ENCODE peak calls at places on chromosomes 11 and 22, in ten cellular contexts. O is GM12892, A is suprapubic skin, Q is GM12878, W is HCT116, D is HL-60, Z is transverse colon, V is HepG2, N is GM12891, X is endothelial cell of umbilical vein. C is an unnamed sample.
A peak's percentile ranks its signal among the peaks of the same experiment; 100 is the strongest.

GRCh38 chr22:50544078-50544745 is 1.5 kb upstream of the KLHDC7B start:
- DNase-seq in O (peak; percentile 78), A (peak; percentile 88), Q (no peak), W (no peak), D (no peak), Z (peak; percentile 91), V (no peak), N (peak; percentile 80), X (peak; percentile 53), C (no peak)

GRCh38 chr22:36409911-36410756 is 22.4 kb upstream of the MYH9 start:
- DNase-seq in O (peak; percentile 63), A (peak; percentile 84), Q (no peak), W (peak; percentile 96), D (no peak), Z (peak; percentile 96), V (peak; percentile 97), N (peak; percentile 68), X (peak; percentile 60), C (peak; percentile 99)

GRCh38 chr11:27293500-27294417 is 69.3 kb downstream of the CCDC34 start:
- DNase-seq in O (no peak), A (no peak), Q (no peak), W (no peak), D (no peak), Z (no peak), V (peak; percentile 16), N (no peak), X (no peak), C (no peak)

GRCh38 chr11:75174348-75174747 is 23.4 kb downstream of the SLCO2B1 start:
- DNase-seq in O (no peak), A (no peak), Q (no peak), W (no peak), D (no peak), Z (no peak), V (no peak), N (no peak), X (no peak), C (no peak)

GRCh38 chr11:86798988-86799387 is 1.4 kb upstream of the PRSS23 start:
- DNase-seq in O (no peak), A (no peak), Q (no peak), W (no peak), D (no peak), Z (no peak), V (no peak), N (no peak), X (peak; percentile 41), C (no peak)

GRCh38 chr11:116412118-116412889 is 360.5 kb downstream of the BUD13 start:
- DNase-seq in O (no peak), A (no peak), Q (no peak), W (no peak), D (no peak), Z (no peak), V (peak; percentile 89), N (no peak), X (no peak), C (no peak)

GRCh38 chr11:12979928-12980689 is 29.0 kb upstream of the RASSF10 start:
- DNase-seq in O (no peak), A (no peak), Q (no peak), W (no peak), D (peak; percentile 53), Z (no peak), V (peak; percentile 3), N (no peak), X (no peak), C (no peak)

GRCh38 chr11:116576523-116576922 is 196.3 kb downstream of the BUD13 start:
- DNase-seq in O (no peak), A (no peak), Q (no peak), W (no peak), D (no peak), Z (no peak), V (peak; percentile 54), N (no peak), X (no peak), C (no peak)

GRCh38 chr22:17569971-17570511 is 6.7 kb downstream of the SLC25A18 start:
- DNase-seq in O (no peak), A (no peak), Q (no peak), W (no peak), D (no peak), Z (no peak), V (no peak), N (no peak), X (peak; percentile 19), C (peak; percentile 37)

GRCh38 chr11:9574806-9575530 is 1.5 kb downstream of the WEE1 start:
- DNase-seq in O (no peak), A (peak; percentile 80), Q (no peak), W (peak; percentile 56), D (no peak), Z (peak; percentile 74), V (peak; percentile 82), N (no peak), X (peak; percentile 87), C (peak; percentile 66)

GRCh38 chr11:78000193-78000592 is 5.7 kb upstream of the INTS4 start:
- DNase-seq in O (no peak), A (no peak), Q (no peak), W (peak; percentile 68), D (peak; percentile 21), Z (peak; percentile 23), V (peak; percentile 70), N (no peak), X (peak; percentile 74), C (no peak)

GRCh38 chr11:77990981-77991380 is 3.5 kb downstream of the INTS4 start:
- DNase-seq in O (no peak), A (no peak), Q (no peak), W (no peak), D (no peak), Z (no peak), V (no peak), N (no peak), X (no peak), C (no peak)

GRCh38 chr11:77999446-77999845 is 5.0 kb upstream of the INTS4 start:
- DNase-seq in O (no peak), A (no peak), Q (no peak), W (no peak), D (peak; percentile 13), Z (no peak), V (no peak), N (no peak), X (no peak), C (no peak)

GRCh38 chr11:77993902-77994301 is 566 bp downstream of the INTS4 start:
- DNase-seq in O (no peak), A (no peak), Q (no peak), W (no peak), D (no peak), Z (no peak), V (no peak), N (no peak), X (no peak), C (no peak)

GRCh38 chr11:77994434-77995362 is at the start of gene INTS4:
- DNase-seq in O (peak; percentile 82), A (peak; percentile 99), Q (peak; percentile 99), W (peak; percentile 100), D (peak; percentile 99), Z (peak; percentile 99), V (peak; percentile 99), N (peak; percentile 82), X (peak; percentile 100), C (peak; percentile 98)
- TF ChIP-seq POLR2AphosphoS5 in O (peak; percentile 77), A (peak; percentile 92), Q (peak; percentile 87), W (peak; percentile 87), D (peak; percentile 60), Z (peak; percentile 74), V (peak; percentile 72), N (peak; percentile 84), X (no peak), C (peak; percentile 86)

GRCh38 chr11:118610773-118611432 is 3.5 kb downstream of the PHLDB1 start:
- DNase-seq in O (peak; percentile 59), A (peak; percentile 82), Q (no peak), W (no peak), D (no peak), Z (peak; percentile 90), V (peak; percentile 34), N (peak; percentile 69), X (peak; percentile 78), C (peak; percentile 86)
- TF ChIP-seq POLR2AphosphoS5 in O (no peak), A (no peak), Q (no peak), W (no peak), D (no peak), Z (peak; percentile 18), V (no peak), N (no peak), X (peak; percentile 54), C (no peak)

GRCh38 chr11:767238-767637 is 10.0 kb downstream of the GATD1 start:
- DNase-seq in O (no peak), A (no peak), Q (no peak), W (no peak), D (no peak), Z (no peak), V (no peak), N (no peak), X (no peak), C (no peak)
- TF ChIP-seq POLR2AphosphoS5 in O (peak; percentile 63), A (no peak), Q (no peak), W (no peak), D (no peak), Z (no peak), V (no peak), N (no peak), X (no peak), C (no peak)

DNA sequence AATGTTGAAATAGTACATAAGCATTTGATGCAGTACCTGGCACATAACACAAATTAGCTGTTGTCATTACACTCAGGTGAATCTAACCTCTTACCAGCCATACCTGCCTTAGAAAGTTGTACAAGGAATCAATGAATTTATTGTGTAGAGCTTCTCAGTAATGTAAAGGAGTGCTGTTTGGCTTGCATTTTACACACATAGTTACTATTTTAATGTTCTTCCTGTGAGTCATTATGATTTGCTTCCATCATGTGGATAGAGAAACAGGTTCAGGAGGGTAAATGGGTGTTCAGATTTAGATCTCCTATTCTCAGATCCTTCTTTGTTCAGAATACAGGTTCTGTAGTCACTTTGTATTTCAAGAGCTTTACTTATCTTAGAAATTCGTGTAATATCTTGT is 27.6 kb upstream of the RCE1 start:
- DNase-seq in O (no peak), A (no peak), Q (no peak), W (no peak), D (no peak), Z (no peak), V (no peak), N (no peak), X (peak; percentile 62), C (no peak)
- TF ChIP-seq POLR2AphosphoS5 in O (no peak), A (no peak), Q (no peak), W (no peak), D (no peak), Z (no peak), V (no peak), N (no peak), X (no peak), C (no peak)

GRCh38 chr11:76782526-76783293 is 446 bp upstream of the TSKU start:
- DNase-seq in O (peak; percentile 48), A (peak; percentile 93), Q (no peak), W (peak; percentile 79), D (peak; percentile 51), Z (peak; percentile 92), V (peak; percentile 82), N (no peak), X (peak; percentile 86), C (peak; percentile 78)
- TF ChIP-seq POLR2AphosphoS5 in O (no peak), A (peak; percentile 65), Q (no peak), W (peak; percentile 79), D (no peak), Z (peak; percentile 69), V (peak; percentile 72), N (no peak), X (peak; percentile 73), C (peak; percentile 74)

GRCh38 chr11:88170680-88171079 is 4.6 kb downstream of the RAB38 start:
- DNase-seq in O (no peak), A (no peak), Q (no peak), W (no peak), D (no peak), Z (no peak), V (no peak), N (no peak), X (no peak), C (no peak)
- TF ChIP-seq POLR2AphosphoS5 in O (no peak), A (no peak), Q (no peak), W (no peak), D (no peak), Z (no peak), V (no peak), N (no peak), X (no peak), C (no peak)

GRCh38 chr11:95074806-95075563 is 8.3 kb downstream of the SRSF8 start:
- DNase-seq in O (no peak), A (peak; percentile 76), Q (no peak), W (no peak), D (no peak), Z (peak; percentile 82), V (no peak), N (no peak), X (peak; percentile 34), C (peak; percentile 47)
- TF ChIP-seq POLR2AphosphoS5 in O (no peak), A (no peak), Q (no peak), W (no peak), D (no peak), Z (no peak), V (no peak), N (no peak), X (no peak), C (no peak)